ENCODE peak calls at places on chromosomes 12 and 14, in nine cellular contexts. M is nephron progenitor cell, U is EL, H is right cardiac atrium, K is Calu3, R is ELF-1, G is C1 segment of cervical spinal cord, E is NCI-H1417, A is ELR. F is an unnamed sample.

GRCh38 chr14:37122288-37122687 is 50.1 kb downstream of the SLC25A21 start:
- DNase-seq in M (no peak), A (peak), G (no peak), H (no peak), U (peak), E (no peak), K (peak), R (no peak), F (no peak)

GRCh38 chr12:14239350-14239934 is 126.0 kb upstream of the ATF7IP start:
- DNase-seq in K (peak), H (peak), E (no peak), R (peak), U (peak), G (peak), M (peak), A (peak), F (peak)

GRCh38 chr12:131222271-131223139 is 268.8 kb downstream of the ADGRD1 start:
- DNase-seq in R (no peak), G (no peak), E (no peak), A (no peak), H (no peak), K (no peak), U (no peak), M (peak), F (no peak)

GRCh38 chr12:1436015-1436414 is 158.4 kb downstream of the FBXL14 start:
- DNase-seq in R (no peak), G (no peak), H (peak), K (no peak), M (no peak), A (no peak), E (no peak), U (no peak), F (no peak)

GRCh38 chr14:69002069-69002468 is 23.0 kb upstream of the ACTN1 start:
- DNase-seq in G (no peak), R (peak), K (peak), A (peak), E (no peak), H (no peak), M (no peak), U (no peak), F (peak)

GRCh38 chr12:57771271-57771872 is 533 bp downstream of the METTL1 start:
- DNase-seq in A (peak), K (peak), U (peak), R (no peak), G (no peak), H (peak), M (peak), E (no peak), F (peak)

GRCh38 chr12:16323010-16323409 is 24.4 kb upstream of the MGST1 start:
- DNase-seq in M (no peak), A (no peak), G (no peak), R (no peak), U (peak), E (no peak), K (no peak), H (no peak), F (no peak)

GRCh38 chr12:65962921-65963883 is 138.9 kb downstream of the HMGA2 start:
- DNase-seq in K (peak), A (peak), E (no peak), H (no peak), R (peak), G (no peak), U (no peak), M (peak), F (no peak)

GRCh38 chr14:65412881-65413738 is 580 bp downstream of the FUT8 start:
- DNase-seq in R (peak), G (no peak), M (no peak), U (peak), E (peak), H (peak), A (peak), K (peak), F (no peak)

GRCh38 chr12:87827638-87828264 is 201.4 kb downstream of the C12orf50 start:
- DNase-seq in H (no peak), M (no peak), E (no peak), U (peak), G (no peak), K (no peak), A (peak), R (no peak), F (no peak)